ENCODE peak calls at places on chromosomes 11 and 22, in eight cellular contexts. One of them, this sample, is unnamed.

GRCh38 chr22:19819209-19819910 is 35.3 kb downstream of the GNB1L start:
- DNase-seq in AG04450: no peak
- DNase-seq in glutamatergic neuron: no peak
- DNase-seq in HFFc6: no peak
- DNase-seq in AG10803: no peak
- DNase-seq in SK-N-SH: no peak
- DNase-seq in mammary epithelial cell: no peak
- DNase-seq in fibroblast of lung: no peak
- DNase-seq in this sample: no peak

GRCh38 chr22:31142285-31142684 is 2.0 kb upstream of the PLA2G3 start:
- DNase-seq in AG04450: no peak
- DNase-seq in SK-N-SH: no peak
- DNase-seq in glutamatergic neuron: no peak
- DNase-seq in HFFc6: no peak
- DNase-seq in mammary epithelial cell: peak; percentile 21
- DNase-seq in fibroblast of lung: no peak
- DNase-seq in AG10803: no peak
- DNase-seq in this sample: no peak

GRCh38 chr22:31630331-31631329 is 31.4 kb downstream of the PISD start:
- DNase-seq in glutamatergic neuron: peak; percentile 90
- DNase-seq in mammary epithelial cell: peak; percentile 71
- DNase-seq in HFFc6: peak; percentile 67
- DNase-seq in AG04450: no peak
- DNase-seq in fibroblast of lung: peak; percentile 72
- DNase-seq in SK-N-SH: peak; percentile 93
- DNase-seq in AG10803: peak; percentile 51
- DNase-seq in this sample: no peak

GRCh38 chr11:61912991-61913698 is 4.2 kb downstream of the RAB3IL1 start:
- DNase-seq in AG10803: no peak
- DNase-seq in SK-N-SH: peak; percentile 16
- DNase-seq in fibroblast of lung: no peak
- DNase-seq in AG04450: no peak
- DNase-seq in mammary epithelial cell: no peak
- DNase-seq in glutamatergic neuron: no peak
- DNase-seq in HFFc6: no peak
- DNase-seq in this sample: no peak

GRCh38 chr11:134658481-134659080 is 246.5 kb upstream of the B3GAT1 start:
- DNase-seq in HFFc6: no peak
- DNase-seq in mammary epithelial cell: no peak
- DNase-seq in AG04450: no peak
- DNase-seq in glutamatergic neuron: no peak
- DNase-seq in AG10803: no peak
- DNase-seq in fibroblast of lung: no peak
- DNase-seq in SK-N-SH: no peak
- DNase-seq in this sample: no peak

GRCh38 chr11:62575156-62575555 is 1.5 kb upstream of the EEF1G start:
- DNase-seq in AG04450: no peak
- DNase-seq in glutamatergic neuron: no peak
- DNase-seq in AG10803: no peak
- DNase-seq in mammary epithelial cell: no peak
- DNase-seq in fibroblast of lung: no peak
- DNase-seq in SK-N-SH: no peak
- DNase-seq in HFFc6: no peak
- DNase-seq in this sample: no peak

GRCh38 chr11:1839924-1840779 is 1.4 kb downstream of the TNNI2 start:
- DNase-seq in SK-N-SH: no peak
- DNase-seq in fibroblast of lung: no peak
- DNase-seq in AG04450: no peak
- DNase-seq in mammary epithelial cell: no peak
- DNase-seq in AG10803: no peak
- DNase-seq in glutamatergic neuron: peak; percentile 20
- DNase-seq in HFFc6: no peak
- DNase-seq in this sample: no peak

GRCh38 chr22:19663286-19663815 is 51.0 kb upstream of the SEPTIN5 start:
- DNase-seq in HFFc6: peak; percentile 31
- DNase-seq in SK-N-SH: peak; percentile 90
- DNase-seq in AG10803: peak; percentile 89
- DNase-seq in glutamatergic neuron: peak; percentile 39
- DNase-seq in fibroblast of lung: peak; percentile 92
- DNase-seq in AG04450: peak; percentile 36
- DNase-seq in mammary epithelial cell: peak; percentile 65
- DNase-seq in this sample: peak; percentile 54

GRCh38 chr11:64870176-64870892 is 8.1 kb downstream of the EHD1 start:
- DNase-seq in SK-N-SH: no peak
- DNase-seq in HFFc6: peak; percentile 48
- DNase-seq in glutamatergic neuron: no peak
- DNase-seq in AG10803: peak; percentile 51
- DNase-seq in fibroblast of lung: peak; percentile 66
- DNase-seq in mammary epithelial cell: peak; percentile 80
- DNase-seq in AG04450: no peak
- DNase-seq in this sample: no peak

GRCh38 chr11:68166969-68167368 is 45.8 kb upstream of the CHKA start:
- DNase-seq in AG10803: no peak
- DNase-seq in AG04450: no peak
- DNase-seq in mammary epithelial cell: no peak
- DNase-seq in SK-N-SH: no peak
- DNase-seq in fibroblast of lung: no peak
- DNase-seq in HFFc6: no peak
- DNase-seq in glutamatergic neuron: no peak
- DNase-seq in this sample: no peak

GRCh38 chr11:75293903-75294302 is 53.3 kb downstream of the TPBGL start:
- DNase-seq in SK-N-SH: no peak
- DNase-seq in AG04450: no peak
- DNase-seq in glutamatergic neuron: no peak
- DNase-seq in mammary epithelial cell: no peak
- DNase-seq in HFFc6: no peak
- DNase-seq in AG10803: no peak
- DNase-seq in fibroblast of lung: no peak
- DNase-seq in this sample: no peak

GRCh38 chr11:117453886-117454563 is 126.4 kb downstream of the CEP164 start:
- DNase-seq in mammary epithelial cell: no peak
- DNase-seq in HFFc6: no peak
- DNase-seq in SK-N-SH: no peak
- DNase-seq in fibroblast of lung: no peak
- DNase-seq in AG04450: no peak
- DNase-seq in AG10803: no peak
- DNase-seq in glutamatergic neuron: no peak
- DNase-seq in this sample: no peak

GRCh38 chr11:34495724-34496377 is 17.7 kb downstream of the ELF5 start:
- DNase-seq in SK-N-SH: no peak
- DNase-seq in fibroblast of lung: no peak
- DNase-seq in AG10803: no peak
- DNase-seq in mammary epithelial cell: peak; percentile 62
- DNase-seq in AG04450: no peak
- DNase-seq in glutamatergic neuron: no peak
- DNase-seq in HFFc6: no peak
- DNase-seq in this sample: no peak

GRCh38 chr11:128361451-128362020 is 225.8 kb downstream of the ETS1 start:
- DNase-seq in HFFc6: peak; percentile 58
- DNase-seq in SK-N-SH: no peak
- DNase-seq in glutamatergic neuron: no peak
- DNase-seq in AG10803: peak; percentile 13
- DNase-seq in fibroblast of lung: peak; percentile 87
- DNase-seq in mammary epithelial cell: no peak
- DNase-seq in AG04450: peak; percentile 52
- DNase-seq in this sample: no peak

GRCh38 chr11:32029721-32030120 is 61.2 kb upstream of the RCN1 start:
- DNase-seq in AG04450: no peak
- DNase-seq in fibroblast of lung: no peak
- DNase-seq in SK-N-SH: no peak
- DNase-seq in HFFc6: no peak
- DNase-seq in AG10803: peak; percentile 51
- DNase-seq in mammary epithelial cell: no peak
- DNase-seq in glutamatergic neuron: no peak
- DNase-seq in this sample: no peak

GRCh38 chr11:110716361-110716760 is 4.1 kb upstream of the ARHGAP20 start:
- DNase-seq in fibroblast of lung: peak; percentile 55
- DNase-seq in HFFc6: peak; percentile 61
- DNase-seq in mammary epithelial cell: no peak
- DNase-seq in SK-N-SH: no peak
- DNase-seq in glutamatergic neuron: no peak
- DNase-seq in AG10803: peak; percentile 8
- DNase-seq in AG04450: no peak
- DNase-seq in this sample: no peak

GRCh38 chr11:16605971-16606783 is 132.3 kb upstream of the C11orf58 start:
- DNase-seq in AG10803: peak; percentile 75
- DNase-seq in fibroblast of lung: peak; percentile 94
- DNase-seq in HFFc6: peak; percentile 85
- DNase-seq in SK-N-SH: peak; percentile 85
- DNase-seq in mammary epithelial cell: peak; percentile 92
- DNase-seq in AG04450: peak; percentile 87
- DNase-seq in glutamatergic neuron: peak; percentile 93
- DNase-seq in this sample: peak; percentile 49

DNA sequence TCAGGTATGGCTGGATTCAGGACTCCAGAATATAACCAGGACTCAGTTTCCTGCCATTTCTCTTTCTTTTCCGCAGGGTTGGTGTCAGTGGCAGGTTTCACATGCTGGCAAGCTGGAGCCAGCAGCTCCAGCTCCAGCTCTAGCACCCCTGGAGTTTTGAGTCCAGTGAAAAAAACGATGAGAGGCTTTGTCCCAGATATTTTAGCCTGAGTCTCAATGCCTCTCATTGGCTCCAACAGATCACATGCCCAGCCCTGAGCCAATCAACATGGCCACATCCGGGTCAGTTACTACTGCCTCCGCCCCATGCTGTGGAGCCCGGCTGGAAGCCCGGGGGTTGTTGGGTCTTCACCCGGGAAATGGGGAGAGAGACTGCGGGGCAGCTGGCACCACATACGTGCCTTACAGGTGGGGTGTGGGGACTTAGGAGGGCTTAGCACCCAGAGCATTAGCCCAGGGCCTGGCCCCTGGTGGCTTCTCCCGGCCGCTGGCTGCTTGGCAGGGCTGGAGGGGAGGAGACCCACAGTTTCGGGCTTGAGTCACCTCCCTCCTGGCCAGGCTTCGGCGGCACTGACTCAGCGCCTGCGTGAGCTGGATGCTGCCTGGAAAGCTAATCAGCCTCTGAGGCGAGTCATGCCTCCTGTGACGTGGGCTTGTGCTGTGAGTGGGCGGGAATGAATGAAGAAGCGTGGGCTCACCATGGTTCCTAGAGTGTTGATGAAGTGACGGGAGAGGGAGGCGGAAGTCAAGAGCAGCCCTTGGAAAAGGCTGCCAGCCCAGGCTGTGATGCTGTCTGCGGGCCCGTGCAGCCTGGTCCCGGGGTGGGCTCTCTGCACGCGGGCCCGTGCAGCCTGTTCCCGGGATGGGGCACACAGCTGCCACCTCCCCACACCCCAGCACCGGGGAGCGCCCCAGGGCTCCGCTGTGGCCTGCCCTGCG is 15.3 kb upstream of the MRTFA start:
- DNase-seq in AG10803: peak; percentile 99
- DNase-seq in glutamatergic neuron: no peak
- DNase-seq in fibroblast of lung: peak; percentile 99
- DNase-seq in AG04450: peak; percentile 98
- DNase-seq in SK-N-SH: peak; percentile 84
- DNase-seq in mammary epithelial cell: peak; percentile 100
- DNase-seq in HFFc6: peak; percentile 99
- DNase-seq in this sample: peak; percentile 98
- TF ChIP-seq CTCF in AG10803: no peak
- TF ChIP-seq CTCF in glutamatergic neuron: no peak
- TF ChIP-seq CTCF in fibroblast of lung: no peak
- TF ChIP-seq CTCF in AG04450: peak; percentile 14
- TF ChIP-seq CTCF in SK-N-SH: no peak
- TF ChIP-seq CTCF in mammary epithelial cell: peak; percentile 21
- TF ChIP-seq CTCF in HFFc6: no peak
- TF ChIP-seq CTCF in this sample: no peak

DNA sequence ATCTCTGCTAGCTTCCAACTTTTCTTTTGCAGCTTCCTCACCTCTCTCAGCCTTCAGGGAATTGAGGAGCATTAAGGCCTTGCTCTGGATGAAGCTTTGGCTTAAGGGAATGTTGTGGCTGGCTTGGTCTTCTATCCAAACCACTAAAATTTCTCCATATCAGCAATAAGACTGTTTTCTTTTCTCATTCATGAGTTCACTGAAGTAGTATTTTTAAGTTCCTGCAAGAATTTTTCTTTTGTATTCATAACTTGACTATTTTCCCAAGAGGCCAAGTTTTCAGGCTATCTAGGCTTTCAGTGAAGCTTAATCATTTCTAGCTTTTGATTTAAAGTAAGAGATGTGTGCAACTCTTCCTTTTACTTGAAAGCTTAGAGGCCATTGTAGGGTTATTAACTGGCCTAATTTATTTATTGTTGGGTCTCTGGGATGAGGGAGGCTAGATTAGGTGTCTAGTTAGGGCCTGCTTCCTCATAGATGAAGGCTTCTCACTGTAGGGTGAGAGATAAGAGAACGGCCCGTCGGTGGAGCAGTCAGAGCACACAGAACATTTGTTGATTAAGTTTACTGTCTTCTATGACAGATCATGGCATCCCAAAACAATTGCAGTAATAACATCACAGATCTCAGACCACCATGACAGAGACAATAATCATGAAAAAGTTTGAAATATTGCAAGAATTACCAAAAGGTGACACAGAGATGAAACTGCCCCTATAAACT is 33.2 kb downstream of the CSF2RB start:
- DNase-seq in AG10803: peak; percentile 28
- DNase-seq in glutamatergic neuron: no peak
- DNase-seq in fibroblast of lung: no peak
- DNase-seq in HFFc6: no peak
- DNase-seq in mammary epithelial cell: no peak
- DNase-seq in SK-N-SH: no peak
- DNase-seq in AG04450: no peak
- DNase-seq in this sample: no peak
- TF ChIP-seq CTCF in AG10803: peak; percentile 13
- TF ChIP-seq CTCF in glutamatergic neuron: no peak
- TF ChIP-seq CTCF in fibroblast of lung: no peak
- TF ChIP-seq CTCF in HFFc6: no peak
- TF ChIP-seq CTCF in mammary epithelial cell: peak; percentile 6
- TF ChIP-seq CTCF in SK-N-SH: no peak
- TF ChIP-seq CTCF in AG04450: no peak
- TF ChIP-seq CTCF in this sample: no peak

GRCh38 chr22:29195118-29195963 is 10.4 kb upstream of the EMID1 start:
- DNase-seq in mammary epithelial cell: no peak
- DNase-seq in glutamatergic neuron: no peak
- DNase-seq in HFFc6: no peak
- DNase-seq in fibroblast of lung: no peak
- DNase-seq in SK-N-SH: peak; percentile 73
- DNase-seq in AG10803: no peak
- DNase-seq in AG04450: no peak
- DNase-seq in this sample: no peak
- TF ChIP-seq CTCF in mammary epithelial cell: no peak
- TF ChIP-seq CTCF in glutamatergic neuron: no peak
- TF ChIP-seq CTCF in HFFc6: no peak
- TF ChIP-seq CTCF in fibroblast of lung: no peak
- TF ChIP-seq CTCF in SK-N-SH: no peak
- TF ChIP-seq CTCF in AG10803: no peak
- TF ChIP-seq CTCF in AG04450: no peak
- TF ChIP-seq CTCF in this sample: no peak

GRCh38 chr22:37636186-37636948 is 3.1 kb upstream of the SH3BP1 start:
- DNase-seq in glutamatergic neuron: no peak
- DNase-seq in HFFc6: peak; percentile 80
- DNase-seq in fibroblast of lung: peak; percentile 93
- DNase-seq in AG04450: no peak
- DNase-seq in mammary epithelial cell: no peak
- DNase-seq in SK-N-SH: no peak
- DNase-seq in AG10803: peak; percentile 70
- DNase-seq in this sample: no peak
- TF ChIP-seq CTCF in glutamatergic neuron: no peak
- TF ChIP-seq CTCF in HFFc6: peak; percentile 65
- TF ChIP-seq CTCF in fibroblast of lung: peak; percentile 25
- TF ChIP-seq CTCF in AG04450: peak; percentile 61
- TF ChIP-seq CTCF in mammary epithelial cell: peak; percentile 11
- TF ChIP-seq CTCF in SK-N-SH: peak; percentile 21
- TF ChIP-seq CTCF in AG10803: peak; percentile 41
- TF ChIP-seq CTCF in this sample: no peak

This sample was measured in AG09319.